ENCODE peak calls at places on chromosomes 4 and X, in four cellular contexts. W is ovary, Q is breast epithelium, O is NT2/D1. N is an unnamed sample.

GRCh38 chr4:14679906-14680305 is 322.4 kb upstream of the CPEB2 start:
- DNase-seq in O (no peak), Q (no peak), W (no peak), N (no peak)

GRCh38 chrX:75131973-75132627 is 24.0 kb downstream of the ABCB7 start:
- DNase-seq in Q (no peak), O (no peak), W (no peak), N (no peak)

GRCh38 chrX:66162331-66162822 is 1.7 kb upstream of the HEPH start:
- DNase-seq in W (no peak), Q (no peak), O (no peak), N (peak; percentile 70)

GRCh38 chrX:65607070-65607742 is 60.2 kb upstream of the MSN start:
- DNase-seq in O (no peak), W (no peak), Q (no peak), N (no peak)

GRCh38 chr4:107279729-107280128 is 243.6 kb upstream of the DKK2 start:
- DNase-seq in O (no peak), Q (no peak), W (no peak), N (no peak)

GRCh38 chrX:22148565-22148964 is 116.4 kb downstream of the PHEX start:
- DNase-seq in W (no peak), Q (no peak), O (no peak), N (no peak)

GRCh38 chr4:89298788-89299152 is 8.8 kb downstream of the GPRIN3 start:
- DNase-seq in W (no peak), O (no peak), Q (no peak), N (no peak)

GRCh38 chrX:152635941-152636340 is 1.8 kb upstream of the GABRQ start:
- DNase-seq in W (no peak), Q (no peak), O (no peak), N (peak; percentile 24)

GRCh38 chr4:134201216-134202098 is at the start of gene PABPC4L:
- DNase-seq in Q (no peak), O (no peak), W (peak; percentile 57), N (peak; percentile 22)

GRCh38 chr4:17058506-17058905 is 160.1 kb upstream of the LDB2 start:
- DNase-seq in W (peak; percentile 40), O (no peak), Q (no peak), N (no peak)

DNA sequence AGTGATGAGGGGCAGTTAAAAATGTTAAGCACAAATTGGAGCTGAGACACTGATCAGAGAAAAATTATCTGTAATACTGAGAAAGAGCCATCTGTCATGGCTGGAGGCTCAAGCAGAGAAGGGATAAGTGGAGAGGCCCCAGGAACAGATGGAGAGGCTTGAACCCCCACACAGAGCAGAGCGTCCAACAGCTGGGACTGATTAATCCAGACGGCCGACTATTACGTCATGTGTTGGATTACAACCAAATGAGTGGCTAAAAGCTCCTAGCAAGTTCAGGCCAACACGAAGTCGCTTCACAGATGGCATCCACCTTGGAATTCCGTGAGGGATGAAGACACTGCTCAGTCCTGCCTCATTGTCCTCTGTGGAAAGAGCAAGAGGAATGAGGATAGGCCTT is 57.7 kb upstream of the ATXN3L start:
- DNase-seq in O (no peak), Q (no peak), W (no peak), N (no peak)
- H3K4me1 ChIP-seq in O (no peaks in the 10 kb centered on the region), Q (no peaks in the 10 kb centered on the region), W (peaks cover 3% of the 10 kb centered on the region), N (no peaks in the 10 kb centered on the region)

GRCh38 chr4:133152330-133152791 is 3.3 kb downstream of the PCDH10 start:
- DNase-seq in O (no peak), W (peak; percentile 21), Q (no peak), N (no peak)

GRCh38 chr4:133151301-133151680 is 2.2 kb downstream of the PCDH10 start:
- DNase-seq in W (peak; percentile 25), Q (no peak), O (no peak), N (no peak)

GRCh38 chr4:133151681-133152329 is 2.7 kb downstream of the PCDH10 start:
- DNase-seq in O (no peak), Q (no peak), W (peak; percentile 28), N (no peak)

GRCh38 chr4:133154725-133155124 is 5.6 kb downstream of the PCDH10 start:
- DNase-seq in Q (no peak), W (no peak), O (no peak), N (no peak)

DNA sequence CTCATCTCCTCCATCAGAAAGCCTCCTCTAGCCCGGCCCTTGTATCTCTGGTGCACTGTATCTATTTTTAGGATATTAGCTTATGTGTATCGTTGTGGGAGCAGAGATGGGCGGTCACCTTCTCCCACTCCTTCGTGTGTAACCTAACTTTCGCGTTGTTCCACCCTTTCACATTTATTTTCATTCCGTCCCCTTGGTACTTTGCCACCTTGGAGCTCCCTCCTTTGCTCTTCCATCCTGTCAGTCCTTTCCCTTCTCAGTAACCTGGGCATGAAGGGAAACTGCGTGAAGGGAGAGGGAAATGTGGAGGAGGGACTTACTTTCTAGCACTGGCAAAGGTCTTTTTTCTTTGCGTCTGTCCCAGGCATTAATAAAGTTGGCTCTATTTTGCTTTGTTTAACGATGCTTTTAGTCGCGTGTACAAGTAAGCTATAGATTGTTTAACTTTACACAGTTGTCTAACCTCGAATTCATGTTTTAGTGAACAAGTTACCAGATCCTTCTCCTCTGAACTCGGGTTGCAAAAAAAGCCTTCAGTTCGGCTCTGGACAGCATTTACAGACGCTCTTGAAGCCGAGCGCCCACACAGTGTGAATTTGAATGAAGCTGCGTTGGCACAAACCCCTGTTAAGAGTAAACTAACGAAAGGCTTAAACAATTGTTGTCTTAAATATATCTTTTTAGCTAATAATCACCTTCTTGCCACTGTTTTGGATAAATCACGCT is 3.9 kb downstream of the PCDH10 start:
- DNase-seq in W (no peak), O (no peak), Q (no peak), N (no peak)
- H3K27me3 ChIP-seq in W (no peaks in the 10 kb centered on the region), O (peaks cover 12% of the 10 kb centered on the region), Q (peaks cover 82% of the 10 kb centered on the region), N (peaks cover 41% of the 10 kb centered on the region)

DNA sequence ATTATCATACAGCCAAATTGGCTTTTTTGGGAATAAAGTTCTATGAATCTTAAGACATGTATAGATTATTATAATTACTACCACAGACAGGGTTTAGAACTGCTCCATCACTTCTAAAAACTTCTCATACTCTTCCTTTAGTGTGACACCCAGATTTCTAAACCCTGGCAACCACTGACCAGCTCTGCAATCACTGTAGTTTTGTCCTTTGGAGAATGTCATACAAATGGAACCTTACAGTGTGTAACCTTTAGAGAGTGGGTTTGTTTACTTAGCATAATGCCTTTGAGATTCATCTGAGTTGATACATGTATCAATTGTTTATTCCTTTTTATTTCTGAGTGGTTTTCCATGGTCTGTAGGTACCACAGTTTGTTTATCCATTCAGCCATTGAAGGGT is 95.0 kb downstream of the TMEM164 start:
- DNase-seq in Q (no peak), O (no peak), W (no peak), N (no peak)
- H3K4me1 ChIP-seq in Q (no peaks in the 10 kb centered on the region), O (no peaks in the 10 kb centered on the region), W (no peaks in the 10 kb centered on the region), N (no peaks in the 10 kb centered on the region)

GRCh38 chr4:8270912-8271815 is 1.6 kb downstream of the HTRA3 start:
- DNase-seq in Q (no peak), W (peak; percentile 51), O (no peak), N (no peak)

GRCh38 chr4:8273450-8273849 is 3.9 kb downstream of the HTRA3 start:
- DNase-seq in O (no peak), Q (no peak), W (peak; percentile 34), N (no peak)

GRCh38 chr4:8274066-8274652 is 4.6 kb downstream of the HTRA3 start:
- DNase-seq in O (no peak), Q (no peak), W (peak; percentile 41), N (no peak)

GRCh38 chr4:8271821-8272220 is 2.3 kb downstream of the HTRA3 start:
- DNase-seq in Q (no peak), W (peak; percentile 38), O (no peak), N (no peak)

GRCh38 chr4:8272472-8273428 is 3.2 kb downstream of the HTRA3 start:
- DNase-seq in Q (no peak), O (no peak), W (peak; percentile 52), N (no peak)
- H3K27me3 ChIP-seq in Q (peaks cover 12% of the 10 kb centered on the region), O (peaks cover 35% of the 10 kb centered on the region), W (no peaks in the 10 kb centered on the region), N (peaks cover 13% of the 10 kb centered on the region)

GRCh38 chr4:170721812-170722373 is 632.1 kb upstream of the AADAT start:
- DNase-seq in W (no peak), Q (no peak), O (no peak), N (no peak)
- H3K4me1 ChIP-seq in W (no peaks in the 10 kb centered on the region), Q (no peaks in the 10 kb centered on the region), O (no peaks in the 10 kb centered on the region), N (no peaks in the 10 kb centered on the region)

GRCh38 chr4:55794053-55794452 is 25.5 kb upstream of the EXOC1L start:
- DNase-seq in Q (no peak), W (no peak), O (no peak), N (no peak)

GRCh38 chr4:55791666-55792065 is 27.9 kb upstream of the EXOC1L start:
- DNase-seq in W (no peak), O (no peak), Q (no peak), N (no peak)

GRCh38 chr4:55793479-55793878 is 26.1 kb upstream of the EXOC1L start:
- DNase-seq in W (no peak), Q (no peak), O (no peak), N (no peak)

GRCh38 chr4:55795342-55795741 is 24.2 kb upstream of the EXOC1L start:
- DNase-seq in O (no peak), W (no peak), Q (no peak), N (no peak)
- H3K27me3 ChIP-seq in O (no peaks in the 10 kb centered on the region), W (no peaks in the 10 kb centered on the region), Q (peaks cover 22% of the 10 kb centered on the region), N (no peaks in the 10 kb centered on the region)

GRCh38 chrX:153974003-153974725 is 1.6 kb downstream of the TMEM187 start:
- DNase-seq in Q (no peak), W (no peak), O (no peak), N (no peak)

GRCh38 chrX:153972368-153973126 is at the start of gene TMEM187:
- DNase-seq in Q (peak; percentile 77), W (peak; percentile 93), O (peak; percentile 63), N (peak; percentile 91)

GRCh38 chrX:153971632-153972367 is at the start of gene HCFC1:
- DNase-seq in Q (peak; percentile 87), O (peak; percentile 70), W (peak; percentile 97), N (peak; percentile 95)

GRCh38 chrX:153973127-153974002 is 811 bp downstream of the TMEM187 start:
- DNase-seq in Q (no peak), W (no peak), O (no peak), N (no peak)

DNA sequence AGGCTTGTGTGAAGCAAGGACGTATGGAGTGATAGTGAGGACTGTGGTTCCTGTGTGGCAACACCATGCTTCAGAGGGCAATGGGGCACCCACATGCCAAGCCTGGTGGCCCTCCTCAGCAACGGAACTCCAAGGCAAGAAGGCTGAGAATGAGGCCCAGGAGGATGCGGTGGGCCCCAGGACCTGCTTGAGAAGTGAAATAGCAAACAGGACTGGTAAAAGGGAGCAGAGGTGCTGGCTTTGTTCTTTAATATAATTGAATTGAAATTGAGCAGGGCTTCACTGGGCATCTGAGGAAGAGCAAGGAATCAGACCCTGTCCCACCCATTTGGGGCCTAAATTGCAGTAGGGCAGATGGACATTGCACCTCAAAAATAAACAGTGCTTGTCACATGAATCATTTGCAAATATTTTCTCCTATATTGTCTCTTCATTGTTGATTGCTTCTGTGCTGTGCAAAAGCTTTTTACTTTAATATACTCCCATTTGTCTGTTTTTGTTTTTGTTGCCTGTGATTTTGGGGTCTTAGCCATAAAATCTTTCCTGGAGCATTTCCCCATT is 2.3 kb downstream of the TMEM187 start:
- DNase-seq in Q (no peak), O (no peak), W (no peak), N (no peak)
- H3K4me1 ChIP-seq in Q (no peaks in the 10 kb centered on the region), O (peaks cover 2% of the 10 kb centered on the region), W (peaks cover 10% of the 10 kb centered on the region), N (peaks cover 10% of the 10 kb centered on the region)

GRCh38 chrX:15511563-15511962 is 11.0 kb downstream of the BMX start:
- DNase-seq in Q (no peak), W (no peak), O (no peak), N (no peak)
- H3K27me3 ChIP-seq in Q (peaks cover 41% of the 10 kb centered on the region), W (no peaks in the 10 kb centered on the region), O (no peaks in the 10 kb centered on the region), N (no peaks in the 10 kb centered on the region)